ENCODE peak calls at places on chromosomes 4 and X, in ten cellular contexts. One of them, this sample, is unnamed.

GRCh38 chr4:38308728-38309315 is 348.6 kb downstream of the PTTG2 start:
- DNase-seq in transverse colon: no peak
- DNase-seq in HCT116: no peak
- DNase-seq in upper lobe of left lung: no peak
- DNase-seq in stomach: no peak
- DNase-seq in prostate gland: no peak
- DNase-seq in sigmoid colon: no peak
- DNase-seq in spleen: no peak
- DNase-seq in HepG2: no peak
- DNase-seq in breast epithelium: no peak
- DNase-seq in this sample: no peak

GRCh38 chrX:40085086-40085551 is 12.6 kb downstream of the BCOR start:
- DNase-seq in spleen: no peak
- DNase-seq in transverse colon: no peak
- DNase-seq in HepG2: no peak
- DNase-seq in sigmoid colon: no peak
- DNase-seq in prostate gland: peak
- DNase-seq in stomach: no peak
- DNase-seq in breast epithelium: no peak
- DNase-seq in upper lobe of left lung: no peak
- DNase-seq in HCT116: no peak
- DNase-seq in this sample: no peak

GRCh38 chrX:118058924-118059323 is 57.7 kb downstream of the KLHL13 start:
- DNase-seq in transverse colon: no peak
- DNase-seq in HepG2: no peak
- DNase-seq in breast epithelium: no peak
- DNase-seq in stomach: no peak
- DNase-seq in spleen: no peak
- DNase-seq in upper lobe of left lung: no peak
- DNase-seq in sigmoid colon: no peak
- DNase-seq in prostate gland: no peak
- DNase-seq in HCT116: no peak
- DNase-seq in this sample: no peak

GRCh38 chrX:14027511-14028019 is 2.1 kb downstream of the GEMIN8 start:
- DNase-seq in transverse colon: no peak
- DNase-seq in HepG2: peak
- DNase-seq in spleen: no peak
- DNase-seq in breast epithelium: no peak
- DNase-seq in stomach: no peak
- DNase-seq in prostate gland: no peak
- DNase-seq in sigmoid colon: no peak
- DNase-seq in HCT116: no peak
- DNase-seq in upper lobe of left lung: no peak
- DNase-seq in this sample: no peak

GRCh38 chr4:176654565-176655216 is 138.0 kb downstream of the VEGFC start:
- DNase-seq in breast epithelium: no peak
- DNase-seq in upper lobe of left lung: no peak
- DNase-seq in HepG2: no peak
- DNase-seq in prostate gland: no peak
- DNase-seq in stomach: no peak
- DNase-seq in HCT116: no peak
- DNase-seq in spleen: no peak
- DNase-seq in sigmoid colon: no peak
- DNase-seq in transverse colon: no peak
- DNase-seq in this sample: no peak

GRCh38 chr4:129239088-129239487 is 143.1 kb downstream of the C4orf33 start:
- DNase-seq in spleen: no peak
- DNase-seq in upper lobe of left lung: no peak
- DNase-seq in breast epithelium: no peak
- DNase-seq in HepG2: no peak
- DNase-seq in sigmoid colon: no peak
- DNase-seq in transverse colon: peak
- DNase-seq in stomach: no peak
- DNase-seq in prostate gland: no peak
- DNase-seq in HCT116: no peak
- DNase-seq in this sample: no peak

GRCh38 chr4:159248383-159249178 is 145.7 kb downstream of the RAPGEF2 start:
- DNase-seq in transverse colon: no peak
- DNase-seq in prostate gland: no peak
- DNase-seq in spleen: no peak
- DNase-seq in sigmoid colon: no peak
- DNase-seq in breast epithelium: no peak
- DNase-seq in stomach: no peak
- DNase-seq in upper lobe of left lung: no peak
- DNase-seq in HepG2: peak
- DNase-seq in HCT116: no peak
- DNase-seq in this sample: no peak

GRCh38 chr4:186934841-186935443 is 211.3 kb upstream of the FAT1 start:
- DNase-seq in spleen: no peak
- DNase-seq in sigmoid colon: no peak
- DNase-seq in HCT116: no peak
- DNase-seq in upper lobe of left lung: no peak
- DNase-seq in HepG2: no peak
- DNase-seq in breast epithelium: no peak
- DNase-seq in prostate gland: no peak
- DNase-seq in stomach: no peak
- DNase-seq in transverse colon: no peak
- DNase-seq in this sample: no peak

GRCh38 chr4:124980276-124980752 is 267.8 kb upstream of the ANKRD50 start:
- DNase-seq in HepG2: no peak
- DNase-seq in sigmoid colon: no peak
- DNase-seq in spleen: no peak
- DNase-seq in stomach: no peak
- DNase-seq in transverse colon: no peak
- DNase-seq in prostate gland: no peak
- DNase-seq in breast epithelium: no peak
- DNase-seq in HCT116: no peak
- DNase-seq in upper lobe of left lung: no peak
- DNase-seq in this sample: no peak

GRCh38 chr4:164648849-164649212 is 105.1 kb upstream of the SMIM31 start:
- DNase-seq in HepG2: no peak
- DNase-seq in HCT116: no peak
- DNase-seq in prostate gland: no peak
- DNase-seq in transverse colon: no peak
- DNase-seq in sigmoid colon: no peak
- DNase-seq in stomach: no peak
- DNase-seq in spleen: no peak
- DNase-seq in breast epithelium: no peak
- DNase-seq in upper lobe of left lung: no peak
- DNase-seq in this sample: no peak

GRCh38 chrX:106957856-106958255 is 37.7 kb downstream of the CLDN2 start:
- DNase-seq in stomach: no peak
- DNase-seq in HCT116: no peak
- DNase-seq in HepG2: no peak
- DNase-seq in breast epithelium: no peak
- DNase-seq in spleen: no peak
- DNase-seq in prostate gland: no peak
- DNase-seq in upper lobe of left lung: no peak
- DNase-seq in transverse colon: no peak
- DNase-seq in sigmoid colon: no peak
- DNase-seq in this sample: no peak

GRCh38 chrX:21374163-21374993 is at the start of gene CNKSR2:
- DNase-seq in prostate gland: peak
- DNase-seq in HepG2: no peak
- DNase-seq in transverse colon: peak
- DNase-seq in HCT116: no peak
- DNase-seq in sigmoid colon: peak
- DNase-seq in upper lobe of left lung: no peak
- DNase-seq in stomach: peak
- DNase-seq in breast epithelium: peak
- DNase-seq in spleen: peak
- DNase-seq in this sample: no peak
- TF ChIP-seq POLR2A in prostate gland: no peak
- TF ChIP-seq POLR2A in HepG2: no peak
- TF ChIP-seq POLR2A in transverse colon: no peak
- TF ChIP-seq POLR2A in HCT116: no peak
- TF ChIP-seq POLR2A in sigmoid colon: no peak
- TF ChIP-seq POLR2A in upper lobe of left lung: no peak
- TF ChIP-seq POLR2A in stomach: no peak
- TF ChIP-seq POLR2A in breast epithelium: no peak
- TF ChIP-seq POLR2A in spleen: no peak
- TF ChIP-seq POLR2A in this sample: no peak

GRCh38 chrX:11665144-11666040 is at the start of gene ARHGAP6:
- DNase-seq in transverse colon: peak
- DNase-seq in upper lobe of left lung: peak
- DNase-seq in sigmoid colon: peak
- DNase-seq in stomach: no peak
- DNase-seq in HCT116: no peak
- DNase-seq in spleen: no peak
- DNase-seq in prostate gland: no peak
- DNase-seq in HepG2: no peak
- DNase-seq in breast epithelium: no peak
- DNase-seq in this sample: no peak
- H3K4me3 ChIP-seq in transverse colon: peak
- H3K4me3 ChIP-seq in upper lobe of left lung: peak
- H3K4me3 ChIP-seq in sigmoid colon: peak
- H3K4me3 ChIP-seq in stomach: peak
- H3K4me3 ChIP-seq in HCT116: no peak
- H3K4me3 ChIP-seq in spleen: peak
- H3K4me3 ChIP-seq in prostate gland: peak
- H3K4me3 ChIP-seq in HepG2: no peak
- H3K4me3 ChIP-seq in breast epithelium: peak
- H3K4me3 ChIP-seq in this sample: peak

GRCh38 chrX:105273326-105273725 is 52.8 kb upstream of the TEX13A start:
- DNase-seq in HCT116: no peak
- DNase-seq in stomach: no peak
- DNase-seq in spleen: no peak
- DNase-seq in prostate gland: no peak
- DNase-seq in breast epithelium: no peak
- DNase-seq in upper lobe of left lung: no peak
- DNase-seq in HepG2: no peak
- DNase-seq in transverse colon: no peak
- DNase-seq in sigmoid colon: no peak
- DNase-seq in this sample: no peak
- TF ChIP-seq POLR2AphosphoS5 in HCT116: no peak
- TF ChIP-seq POLR2AphosphoS5 in stomach: no peak
- TF ChIP-seq POLR2AphosphoS5 in spleen: no peak
- TF ChIP-seq POLR2AphosphoS5 in prostate gland: no peak
- TF ChIP-seq POLR2AphosphoS5 in breast epithelium: no peak
- TF ChIP-seq POLR2AphosphoS5 in upper lobe of left lung: no peak
- TF ChIP-seq POLR2AphosphoS5 in HepG2: no peak
- TF ChIP-seq POLR2AphosphoS5 in transverse colon: no peak
- TF ChIP-seq POLR2AphosphoS5 in sigmoid colon: no peak
- TF ChIP-seq POLR2AphosphoS5 in this sample: no peak

GRCh38 chr4:73345399-73345975 is 58.6 kb upstream of the ALB start:
- DNase-seq in prostate gland: no peak
- DNase-seq in upper lobe of left lung: no peak
- DNase-seq in sigmoid colon: no peak
- DNase-seq in stomach: no peak
- DNase-seq in HepG2: peak
- DNase-seq in HCT116: no peak
- DNase-seq in spleen: no peak
- DNase-seq in transverse colon: no peak
- DNase-seq in breast epithelium: no peak
- DNase-seq in this sample: no peak
- TF ChIP-seq POLR2A in prostate gland: no peak
- TF ChIP-seq POLR2A in upper lobe of left lung: no peak
- TF ChIP-seq POLR2A in sigmoid colon: no peak
- TF ChIP-seq POLR2A in stomach: no peak
- TF ChIP-seq POLR2A in HepG2: no peak
- TF ChIP-seq POLR2A in HCT116: no peak
- TF ChIP-seq POLR2A in spleen: no peak
- TF ChIP-seq POLR2A in transverse colon: no peak
- TF ChIP-seq POLR2A in breast epithelium: no peak
- TF ChIP-seq POLR2A in this sample: no peak

DNA sequence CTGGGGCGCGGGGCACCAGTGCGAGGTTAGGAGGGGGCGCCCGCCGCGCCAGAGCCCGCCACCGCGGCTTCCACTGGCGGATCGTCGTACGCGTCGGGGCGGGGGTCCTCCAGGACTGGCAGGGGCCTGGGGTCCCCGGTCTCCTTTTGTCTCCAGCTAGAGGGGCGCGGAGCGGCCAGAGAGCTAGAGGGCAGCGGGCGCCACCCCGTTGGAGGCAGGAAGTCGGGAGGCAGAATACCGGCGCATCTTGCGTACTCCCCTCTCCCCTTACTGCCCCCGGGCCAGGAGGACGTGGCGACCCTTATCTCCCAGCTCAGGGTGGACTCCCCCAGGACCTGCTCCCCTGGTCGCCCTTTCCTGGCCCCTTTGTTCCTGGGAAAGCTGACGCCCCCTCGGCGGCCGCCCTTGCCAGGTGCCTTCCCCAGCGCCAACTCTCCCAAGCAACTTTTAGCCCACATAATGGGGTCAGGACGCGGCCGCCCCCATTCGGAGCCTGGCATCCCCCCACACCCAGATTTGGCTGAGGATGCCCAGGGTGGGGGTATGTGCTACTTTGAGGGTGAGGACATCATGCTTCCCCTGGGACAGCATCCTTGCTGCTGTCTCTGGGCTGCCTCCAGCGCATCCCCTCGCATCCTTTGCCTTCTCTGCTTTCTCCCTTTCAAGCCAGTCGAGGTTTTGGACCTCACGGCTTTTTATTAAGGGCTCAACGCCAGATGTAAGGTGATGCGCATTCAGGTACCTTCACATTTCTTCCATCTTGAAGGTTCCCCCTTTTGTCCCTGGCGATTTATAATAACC is 976 bp downstream of the CNKSR2 start:
- DNase-seq in transverse colon: no peak
- DNase-seq in prostate gland: no peak
- DNase-seq in HCT116: no peak
- DNase-seq in upper lobe of left lung: no peak
- DNase-seq in breast epithelium: no peak
- DNase-seq in stomach: no peak
- DNase-seq in sigmoid colon: no peak
- DNase-seq in spleen: peak
- DNase-seq in HepG2: no peak
- DNase-seq in this sample: no peak
- H3K4me3 ChIP-seq in transverse colon: peak
- H3K4me3 ChIP-seq in prostate gland: peak
- H3K4me3 ChIP-seq in HCT116: no peak
- H3K4me3 ChIP-seq in upper lobe of left lung: peak
- H3K4me3 ChIP-seq in breast epithelium: peak
- H3K4me3 ChIP-seq in stomach: peak
- H3K4me3 ChIP-seq in sigmoid colon: peak
- H3K4me3 ChIP-seq in spleen: peak
- H3K4me3 ChIP-seq in HepG2: no peak
- H3K4me3 ChIP-seq in this sample: peak

GRCh38 chr4:100189820-100190642 is at the start of gene DDIT4L:
- DNase-seq in prostate gland: peak
- DNase-seq in sigmoid colon: peak
- DNase-seq in HCT116: peak
- DNase-seq in breast epithelium: peak
- DNase-seq in spleen: peak
- DNase-seq in stomach: peak
- DNase-seq in HepG2: no peak
- DNase-seq in upper lobe of left lung: peak
- DNase-seq in transverse colon: peak
- DNase-seq in this sample: no peak
- TF ChIP-seq POLR2AphosphoS5 in prostate gland: no peak
- TF ChIP-seq POLR2AphosphoS5 in sigmoid colon: no peak
- TF ChIP-seq POLR2AphosphoS5 in HCT116: peak
- TF ChIP-seq POLR2AphosphoS5 in breast epithelium: no peak
- TF ChIP-seq POLR2AphosphoS5 in spleen: no peak
- TF ChIP-seq POLR2AphosphoS5 in stomach: no peak
- TF ChIP-seq POLR2AphosphoS5 in HepG2: no peak
- TF ChIP-seq POLR2AphosphoS5 in upper lobe of left lung: no peak
- TF ChIP-seq POLR2AphosphoS5 in transverse colon: no peak
- TF ChIP-seq POLR2AphosphoS5 in this sample: no peak

GRCh38 chr4:119854364-119854763 is 212.3 kb downstream of the MAD2L1 start:
- DNase-seq in spleen: no peak
- DNase-seq in upper lobe of left lung: no peak
- DNase-seq in stomach: no peak
- DNase-seq in prostate gland: no peak
- DNase-seq in HCT116: no peak
- DNase-seq in breast epithelium: no peak
- DNase-seq in sigmoid colon: no peak
- DNase-seq in HepG2: no peak
- DNase-seq in transverse colon: no peak
- DNase-seq in this sample: no peak
- TF ChIP-seq POLR2A in spleen: no peak
- TF ChIP-seq POLR2A in upper lobe of left lung: no peak
- TF ChIP-seq POLR2A in stomach: no peak
- TF ChIP-seq POLR2A in prostate gland: no peak
- TF ChIP-seq POLR2A in HCT116: no peak
- TF ChIP-seq POLR2A in breast epithelium: no peak
- TF ChIP-seq POLR2A in sigmoid colon: no peak
- TF ChIP-seq POLR2A in HepG2: no peak
- TF ChIP-seq POLR2A in transverse colon: no peak
- TF ChIP-seq POLR2A in this sample: no peak